ENCODE peak calls at places on chromosomes 11 and 22, in four cellular contexts. One of them, this sample, is unnamed.

GRCh38 chr11:130197386-130198035 is 37.9 kb downstream of the ST14 start:
- DNase-seq in fibroblast of pulmonary artery: no peak
- DNase-seq in hepatocyte: no peak
- DNase-seq in heart right ventricle: no peak
- DNase-seq in this sample: no peak

GRCh38 chr11:107834995-107835394 is 23.6 kb downstream of the SLC35F2 start:
- DNase-seq in heart right ventricle: no peak
- DNase-seq in fibroblast of pulmonary artery: no peak
- DNase-seq in hepatocyte: peak
- DNase-seq in this sample: no peak

GRCh38 chr11:61472282-61472681 is 36.3 kb upstream of the LRRC10B start:
- DNase-seq in heart right ventricle: peak
- DNase-seq in fibroblast of pulmonary artery: peak
- DNase-seq in hepatocyte: no peak
- DNase-seq in this sample: no peak

GRCh38 chr11:80596291-80596810 is 1155.5 kb upstream of the TENM4 start:
- DNase-seq in hepatocyte: no peak
- DNase-seq in fibroblast of pulmonary artery: peak
- DNase-seq in heart right ventricle: no peak
- DNase-seq in this sample: peak

GRCh38 chr11:75155570-75156422 is 4.9 kb downstream of the SLCO2B1 start:
- DNase-seq in fibroblast of pulmonary artery: peak
- DNase-seq in hepatocyte: peak
- DNase-seq in heart right ventricle: no peak
- DNase-seq in this sample: no peak

GRCh38 chr22:33020721-33021120 is 37.5 kb downstream of the SYN3 start:
- DNase-seq in heart right ventricle: no peak
- DNase-seq in fibroblast of pulmonary artery: no peak
- DNase-seq in hepatocyte: no peak
- DNase-seq in this sample: no peak

GRCh38 chr22:47063606-47064005 is 301.2 kb downstream of the TBC1D22A start:
- DNase-seq in fibroblast of pulmonary artery: no peak
- DNase-seq in hepatocyte: no peak
- DNase-seq in heart right ventricle: no peak
- DNase-seq in this sample: no peak

GRCh38 chr11:61473370-61474025 is 35.1 kb upstream of the LRRC10B start:
- DNase-seq in heart right ventricle: no peak
- DNase-seq in hepatocyte: no peak
- DNase-seq in fibroblast of pulmonary artery: peak
- DNase-seq in this sample: peak

GRCh38 chr11:33545941-33546340 is 154.7 kb downstream of the C11orf91 start:
- DNase-seq in hepatocyte: no peak
- DNase-seq in fibroblast of pulmonary artery: peak
- DNase-seq in heart right ventricle: no peak
- DNase-seq in this sample: peak

GRCh38 chr22:30809086-30809485 is 114.4 kb downstream of the OSBP2 start:
- DNase-seq in hepatocyte: no peak
- DNase-seq in heart right ventricle: no peak
- DNase-seq in fibroblast of pulmonary artery: no peak
- DNase-seq in this sample: peak

GRCh38 chr11:33530824-33531223 is 169.8 kb downstream of the C11orf91 start:
- DNase-seq in fibroblast of pulmonary artery: peak
- DNase-seq in hepatocyte: no peak
- DNase-seq in heart right ventricle: no peak
- DNase-seq in this sample: no peak

GRCh38 chr22:45731798-45732495 is 60.3 kb downstream of the ATXN10 start:
- DNase-seq in hepatocyte: peak
- DNase-seq in heart right ventricle: no peak
- DNase-seq in fibroblast of pulmonary artery: peak
- DNase-seq in this sample: peak

GRCh38 chr11:95137299-95137698 is 47.7 kb downstream of the ENDOD1 start:
- DNase-seq in heart right ventricle: no peak
- DNase-seq in hepatocyte: no peak
- DNase-seq in fibroblast of pulmonary artery: no peak
- DNase-seq in this sample: no peak

GRCh38 chr11:63874511-63874910 is 35.6 kb downstream of the MARK2 start:
- DNase-seq in fibroblast of pulmonary artery: no peak
- DNase-seq in heart right ventricle: no peak
- DNase-seq in hepatocyte: peak
- DNase-seq in this sample: no peak

GRCh38 chr11:78641541-78641940 is 66.9 kb upstream of the NARS2 start:
- DNase-seq in heart right ventricle: no peak
- DNase-seq in fibroblast of pulmonary artery: no peak
- DNase-seq in hepatocyte: no peak
- DNase-seq in this sample: no peak

GRCh38 chr11:115279831-115280761 is 224.1 kb downstream of the CADM1 start:
- DNase-seq in hepatocyte: peak
- DNase-seq in heart right ventricle: no peak
- DNase-seq in fibroblast of pulmonary artery: no peak
- DNase-seq in this sample: no peak

GRCh38 chr22:48320048-48320655 is 1507.5 kb downstream of the BRD1 start:
- DNase-seq in heart right ventricle: no peak
- DNase-seq in fibroblast of pulmonary artery: no peak
- DNase-seq in hepatocyte: no peak
- DNase-seq in this sample: no peak

GRCh38 chr11:2213384-2213842 is 41.8 kb upstream of the TH start:
- DNase-seq in heart right ventricle: no peak
- DNase-seq in fibroblast of pulmonary artery: no peak
- DNase-seq in hepatocyte: no peak
- DNase-seq in this sample: no peak

GRCh38 chr11:47395225-47396048 is 13.0 kb upstream of the SLC39A13 start:
- DNase-seq in fibroblast of pulmonary artery: no peak
- DNase-seq in hepatocyte: no peak
- DNase-seq in heart right ventricle: no peak
- DNase-seq in this sample: no peak
- H3K4me3 ChIP-seq in fibroblast of pulmonary artery: no peak
- H3K4me3 ChIP-seq in hepatocyte: no peak
- H3K4me3 ChIP-seq in heart right ventricle: peak
- H3K4me3 ChIP-seq in this sample: no peak

DNA sequence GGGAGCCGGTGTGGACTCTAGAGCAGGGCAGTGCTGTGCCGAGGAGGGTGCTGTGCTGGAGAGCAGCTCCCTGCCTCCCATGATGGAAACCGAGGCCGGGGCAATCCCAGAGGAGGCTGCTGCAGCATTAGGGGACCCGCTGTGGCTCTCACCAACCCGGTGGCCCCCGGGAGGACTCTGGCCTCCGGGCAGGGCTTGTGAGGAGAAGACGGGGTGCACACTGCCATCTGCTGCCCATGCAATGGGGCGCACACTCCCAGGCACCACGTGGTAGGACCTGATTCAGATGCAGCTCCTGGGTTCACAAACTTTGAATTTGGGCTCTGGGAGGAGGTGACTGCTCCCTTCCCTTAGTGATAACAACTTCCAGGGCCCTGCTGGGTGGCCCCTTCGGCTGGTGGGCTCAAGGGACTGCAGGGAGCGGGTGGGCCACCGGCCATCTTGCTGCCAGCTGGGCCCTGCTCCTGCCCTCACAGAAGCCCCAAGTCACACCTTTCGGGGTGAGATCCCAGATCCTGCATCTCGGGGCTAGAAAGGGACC is 93.8 kb upstream of the FGF3 start:
- DNase-seq in hepatocyte: no peak
- DNase-seq in heart right ventricle: no peak
- DNase-seq in fibroblast of pulmonary artery: no peak
- DNase-seq in this sample: peak
- TF ChIP-seq CTCF in hepatocyte: peak
- TF ChIP-seq CTCF in heart right ventricle: no peak
- TF ChIP-seq CTCF in fibroblast of pulmonary artery: peak
- TF ChIP-seq CTCF in this sample: peak

DNA sequence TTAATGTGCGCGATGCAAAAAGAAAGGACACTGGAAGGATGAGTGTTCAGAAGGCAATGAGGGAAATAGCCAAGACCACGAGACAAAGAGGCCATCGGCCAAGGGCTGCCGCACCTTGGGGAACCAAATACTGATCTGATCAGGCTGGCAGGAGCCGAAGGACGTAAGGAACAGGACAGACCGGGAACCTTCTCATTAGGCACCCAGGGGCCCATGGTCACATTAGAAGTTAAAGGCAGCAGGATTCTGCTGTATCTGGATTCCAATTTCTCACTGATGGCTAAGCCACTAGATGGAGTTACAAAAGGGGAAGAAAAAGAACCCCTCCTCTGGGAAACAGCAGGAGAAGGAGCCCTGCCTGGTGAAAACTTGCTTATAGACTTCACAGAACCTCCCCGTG is 28.8 kb upstream of the CPT1A start:
- DNase-seq in heart right ventricle: no peak
- DNase-seq in fibroblast of pulmonary artery: no peak
- DNase-seq in hepatocyte: no peak
- DNase-seq in this sample: no peak
- H3K4me3 ChIP-seq in heart right ventricle: peak
- H3K4me3 ChIP-seq in fibroblast of pulmonary artery: peak
- H3K4me3 ChIP-seq in hepatocyte: peak
- H3K4me3 ChIP-seq in this sample: no peak

GRCh38 chr22:50175921-50176849 is 5.7 kb downstream of the PANX2 start:
- DNase-seq in hepatocyte: no peak
- DNase-seq in fibroblast of pulmonary artery: no peak
- DNase-seq in heart right ventricle: no peak
- DNase-seq in this sample: no peak

GRCh38 chr22:50175191-50175461 is 4.6 kb downstream of the PANX2 start:
- DNase-seq in fibroblast of pulmonary artery: no peak
- DNase-seq in heart right ventricle: no peak
- DNase-seq in hepatocyte: no peak
- DNase-seq in this sample: no peak

GRCh38 chr22:50173983-50174355 is 3.4 kb downstream of the PANX2 start:
- DNase-seq in fibroblast of pulmonary artery: no peak
- DNase-seq in heart right ventricle: no peak
- DNase-seq in hepatocyte: no peak
- DNase-seq in this sample: no peak

GRCh38 chr22:50173221-50173982 is 2.9 kb downstream of the PANX2 start:
- DNase-seq in heart right ventricle: no peak
- DNase-seq in fibroblast of pulmonary artery: no peak
- DNase-seq in hepatocyte: no peak
- DNase-seq in this sample: no peak

GRCh38 chr22:50174382-50175190 is 4.1 kb downstream of the PANX2 start:
- DNase-seq in fibroblast of pulmonary artery: no peak
- DNase-seq in heart right ventricle: no peak
- DNase-seq in hepatocyte: no peak
- DNase-seq in this sample: no peak
- TF ChIP-seq CTCF in fibroblast of pulmonary artery: no peak
- TF ChIP-seq CTCF in heart right ventricle: no peak
- TF ChIP-seq CTCF in hepatocyte: no peak
- TF ChIP-seq CTCF in this sample: no peak

DNA sequence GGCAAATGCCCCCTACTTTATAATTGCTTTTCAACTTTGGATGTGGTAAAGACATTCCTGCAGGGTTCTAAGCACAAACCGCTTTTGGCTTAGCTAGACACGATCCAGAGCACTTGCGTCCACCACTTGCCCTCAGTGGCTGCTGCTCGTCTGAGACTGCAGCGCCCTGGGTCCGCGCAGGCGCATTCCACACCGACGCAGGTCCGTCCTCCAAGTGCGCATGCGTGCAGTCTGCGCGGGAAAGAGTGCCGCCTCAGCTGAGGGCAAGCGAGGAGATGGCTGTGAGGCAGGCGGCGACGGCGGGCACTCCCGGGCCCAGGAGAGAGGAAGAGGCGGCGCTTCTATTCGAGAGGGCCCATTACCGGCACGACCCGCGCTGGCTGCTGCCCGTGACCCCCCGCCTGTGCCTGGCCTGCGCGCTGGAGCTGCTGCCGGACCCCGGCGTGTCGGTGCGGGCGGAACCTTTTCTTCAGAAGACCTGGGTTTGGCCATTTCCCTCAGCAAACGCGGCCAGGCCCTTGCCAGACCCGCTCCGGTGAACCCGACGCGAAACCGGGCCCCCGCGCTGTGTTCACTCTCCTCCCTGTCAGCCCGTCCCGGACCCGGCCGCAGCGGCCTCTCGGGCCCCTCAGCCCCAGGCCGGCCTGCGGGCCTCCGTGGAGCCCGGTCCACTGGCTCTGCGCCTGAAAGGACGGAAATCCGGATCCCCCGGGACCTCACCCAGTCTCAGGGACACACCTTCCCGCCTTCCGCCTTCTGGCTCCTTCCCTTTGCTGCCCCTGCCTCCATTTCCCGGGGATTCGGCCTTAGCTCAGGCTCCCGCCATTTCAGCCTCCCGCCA is at the start of gene MEI1:
- DNase-seq in fibroblast of pulmonary artery: peak
- DNase-seq in hepatocyte: peak
- DNase-seq in heart right ventricle: peak
- DNase-seq in this sample: peak
- H3K4me3 ChIP-seq in fibroblast of pulmonary artery: no peak
- H3K4me3 ChIP-seq in hepatocyte: no peak
- H3K4me3 ChIP-seq in heart right ventricle: peak
- H3K4me3 ChIP-seq in this sample: no peak

GRCh38 chr11:4991066-4991465 is 3.6 kb upstream of the OR51L1 start:
- DNase-seq in hepatocyte: peak
- DNase-seq in heart right ventricle: no peak
- DNase-seq in fibroblast of pulmonary artery: peak
- DNase-seq in this sample: no peak
- TF ChIP-seq CTCF in hepatocyte: peak
- TF ChIP-seq CTCF in heart right ventricle: no peak
- TF ChIP-seq CTCF in fibroblast of pulmonary artery: peak
- TF ChIP-seq CTCF in this sample: no peak

GRCh38 chr11:45332486-45332934 is 46.4 kb upstream of the SYT13 start:
- DNase-seq in heart right ventricle: no peak
- DNase-seq in hepatocyte: peak
- DNase-seq in fibroblast of pulmonary artery: peak
- DNase-seq in this sample: no peak

GRCh38 chr11:45331839-45332485 is 45.8 kb upstream of the SYT13 start:
- DNase-seq in fibroblast of pulmonary artery: no peak
- DNase-seq in heart right ventricle: no peak
- DNase-seq in hepatocyte: no peak
- DNase-seq in this sample: peak

GRCh38 chr11:45334410-45334809 is 48.3 kb upstream of the SYT13 start:
- DNase-seq in fibroblast of pulmonary artery: no peak
- DNase-seq in heart right ventricle: no peak
- DNase-seq in hepatocyte: no peak
- DNase-seq in this sample: no peak

GRCh38 chr11:45333023-45333422 is 46.9 kb upstream of the SYT13 start:
- DNase-seq in heart right ventricle: no peak
- DNase-seq in hepatocyte: no peak
- DNase-seq in fibroblast of pulmonary artery: peak
- DNase-seq in this sample: no peak

DNA sequence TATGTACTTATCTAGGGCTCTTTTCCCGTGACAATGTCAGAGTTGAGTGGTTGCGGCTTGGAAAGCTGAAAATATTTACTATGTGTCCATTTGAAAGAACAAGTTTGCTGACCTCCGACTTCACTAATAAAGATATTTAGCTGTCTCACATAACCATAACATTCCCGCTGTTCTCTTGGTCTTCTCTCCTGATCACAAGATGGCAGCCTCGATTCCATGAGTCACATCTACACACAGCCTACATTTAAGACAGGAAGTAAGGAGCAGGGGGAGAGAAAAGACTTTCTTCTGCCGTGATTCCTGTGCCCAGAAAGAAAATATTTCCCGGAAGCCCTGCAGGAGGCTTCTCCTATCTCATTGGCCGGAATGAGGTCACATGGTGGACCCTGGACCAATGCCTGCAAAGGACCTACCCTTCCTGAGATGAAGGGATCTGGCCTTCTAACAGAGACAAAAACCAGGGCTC is 47.4 kb upstream of the SYT13 start:
- DNase-seq in heart right ventricle: peak
- DNase-seq in fibroblast of pulmonary artery: peak
- DNase-seq in hepatocyte: peak
- DNase-seq in this sample: peak
- H3K4me3 ChIP-seq in heart right ventricle: peak
- H3K4me3 ChIP-seq in fibroblast of pulmonary artery: peak
- H3K4me3 ChIP-seq in hepatocyte: no peak
- H3K4me3 ChIP-seq in this sample: no peak

This sample was measured in bronchial epithelial cell.